ENCODE peak calls at places on chromosomes 3 and 15, in six cellular contexts. C, S, E, Y, N and R are unnamed samples.

GRCh38 chr3:101300073-101300472 is 20.3 kb downstream of the IMPG2 start:
- DNase-seq in S (no peak), N (no peak), C (no peak), Y (no peak), E (peak), R (no peak)

GRCh38 chr15:42392309-42393024 is 33.2 kb downstream of the CAPN3 start:
- DNase-seq in S (no peak), C (no peak), E (no peak), N (no peak), Y (no peak), R (peak)

GRCh38 chr15:39591141-39591895 is 10.4 kb downstream of the THBS1 start:
- DNase-seq in S (no peak), Y (no peak), E (no peak), C (no peak), N (no peak), R (peak)

GRCh38 chr3:42491876-42492507 is 10.5 kb upstream of the VIPR1 start:
- DNase-seq in N (no peak), C (peak), E (peak), S (no peak), Y (no peak), R (no peak)

GRCh38 chr3:20657566-20657965 is 471.6 kb upstream of the SGO1 start:
- DNase-seq in E (no peak), C (no peak), Y (no peak), S (no peak), N (no peak), R (no peak)

GRCh38 chr15:92097473-92098178 is 244.1 kb downstream of the SLCO3A1 start:
- DNase-seq in E (no peak), N (peak), Y (no peak), C (no peak), S (peak), R (peak)

GRCh38 chr3:98022978-98023820 is 11.9 kb downstream of the GABRR3 start:
- DNase-seq in Y (peak), S (peak), N (peak), C (peak), E (peak), R (peak)

GRCh38 chr15:90227336-90227735 is 6.4 kb downstream of the CIB1 start:
- DNase-seq in Y (no peak), C (no peak), S (no peak), E (no peak), N (no peak), R (no peak)

GRCh38 chr3:135784557-135784956 is 181.0 kb upstream of the PPP2R3A start:
- DNase-seq in E (no peak), N (no peak), C (no peak), S (no peak), Y (no peak), R (no peak)

GRCh38 chr3:128328546-128329458 is 137.9 kb downstream of the DNAJB8 start:
- DNase-seq in N (no peak), Y (no peak), E (peak), S (no peak), C (no peak), R (no peak)

GRCh38 chr3:72345237-72345878 is 502.9 kb downstream of the SHQ1 start:
- DNase-seq in C (no peak), S (no peak), E (no peak), N (no peak), Y (no peak), R (no peak)

GRCh38 chr15:79007066-79007465 is 62.2 kb upstream of the CTSH start:
- DNase-seq in N (peak), Y (peak), C (no peak), S (peak), E (no peak), R (peak)

GRCh38 chr15:69794643-69795461 is 302.9 kb downstream of the TLE3 start:
- DNase-seq in E (peak), Y (no peak), S (peak), N (peak), C (peak), R (no peak)

GRCh38 chr3:187382609-187383151 is 14.5 kb downstream of the RTP4 start:
- DNase-seq in N (no peak), C (no peak), S (no peak), E (no peak), Y (no peak), R (no peak)

GRCh38 chr3:190644766-190645165 is 130.9 kb downstream of the IL1RAP start:
- DNase-seq in Y (no peak), N (no peak), E (no peak), C (no peak), S (no peak), R (no peak)

GRCh38 chr3:188320757-188321156 is 166.8 kb downstream of the LPP start:
- DNase-seq in Y (no peak), C (no peak), S (no peak), E (no peak), N (peak), R (no peak)

GRCh38 chr3:13577181-13578121 is 28.5 kb downstream of the FBLN2 start:
- DNase-seq in Y (no peak), C (no peak), E (no peak), N (no peak), S (no peak), R (no peak)

GRCh38 chr15:41647269-41647668 is 12.9 kb upstream of the MGA start:
- DNase-seq in N (no peak), Y (no peak), C (no peak), S (no peak), E (no peak), R (no peak)

GRCh38 chr15:39456582-39457330 is 124.1 kb upstream of the THBS1 start:
- DNase-seq in Y (no peak), C (no peak), S (no peak), N (no peak), E (no peak), R (no peak)

GRCh38 chr3:71896751-71897150 is 111.8 kb upstream of the PROK2 start:
- DNase-seq in E (no peak), C (no peak), S (no peak), N (no peak), Y (no peak), R (no peak)

GRCh38 chr3:4741404-4742307 is 237.6 kb upstream of the BHLHE40 start:
- DNase-seq in N (peak), C (peak), E (peak), Y (no peak), S (peak), R (peak)

GRCh38 chr15:28935316-28935715 is 49.5 kb downstream of the APBA2 start:
- DNase-seq in E (peak), N (no peak), Y (no peak), C (no peak), S (no peak), R (no peak)

GRCh38 chr15:47384316-47384715 is 333.0 kb upstream of the SEMA6D start:
- DNase-seq in S (peak), Y (peak), N (no peak), C (no peak), E (no peak), R (no peak)

GRCh38 chr3:58084166-58084565 is 75.9 kb downstream of the FLNB start:
- DNase-seq in Y (no peak), E (no peak), N (no peak), S (no peak), C (no peak), R (no peak)

GRCh38 chr15:92273732-92274131 is 119.9 kb upstream of the ST8SIA2 start:
- DNase-seq in N (no peak), Y (no peak), C (no peak), E (no peak), S (no peak), R (no peak)

GRCh38 chr3:140972833-140973232 is 31.2 kb downstream of the SLC25A36 start:
- DNase-seq in C (no peak), N (no peak), E (no peak), Y (no peak), S (no peak), R (no peak)

GRCh38 chr3:18429021-18429745 is 4.0 kb upstream of the SATB1 start:
- DNase-seq in C (no peak), E (no peak), Y (no peak), N (no peak), S (no peak), R (no peak)

GRCh38 chr15:69457304-69458280 is 5.0 kb downstream of the RPLP1 start:
- DNase-seq in S (no peak), C (no peak), N (no peak), E (no peak), Y (no peak), R (no peak)

GRCh38 chr3:16559664-16560365 is 45.4 kb downstream of the DAZL start:
- DNase-seq in E (no peak), S (no peak), N (no peak), C (no peak), Y (no peak), R (no peak)

GRCh38 chr3:135215516-135215915 is 420.5 kb downstream of the EPHB1 start:
- DNase-seq in E (no peak), Y (no peak), S (no peak), N (no peak), C (no peak), R (no peak)

GRCh38 chr3:12175137-12175593 is 16.5 kb upstream of the TIMP4 start:
- DNase-seq in E (no peak), Y (no peak), N (no peak), S (no peak), C (no peak), R (no peak)

GRCh38 chr3:135310317-135310716 is 515.3 kb downstream of the EPHB1 start:
- DNase-seq in S (no peak), E (no peak), N (no peak), Y (no peak), C (no peak), R (no peak)

GRCh38 chr3:13202744-13203397 is 129.6 kb upstream of the IQSEC1 start:
- DNase-seq in N (no peak), C (no peak), Y (no peak), S (no peak), E (no peak), R (no peak)

GRCh38 chr3:128151758-128152274 is 1.5 kb upstream of the EEFSEC start:
- DNase-seq in S (no peak), E (no peak), Y (no peak), C (no peak), N (no peak), R (no peak)

GRCh38 chr3:70249509-70250160 is 62.8 kb downstream of the MDFIC2 start:
- DNase-seq in N (no peak), E (no peak), S (no peak), Y (no peak), C (no peak), R (no peak)

GRCh38 chr3:53493997-53494791 is at the start of gene CACNA1D:
- DNase-seq in N (peak), E (no peak), S (peak), Y (peak), C (peak), R (peak)
- H3K27ac ChIP-seq in N (peak), E (peak), S (peak), Y (no peak), C (peak), R (peak)

DNA sequence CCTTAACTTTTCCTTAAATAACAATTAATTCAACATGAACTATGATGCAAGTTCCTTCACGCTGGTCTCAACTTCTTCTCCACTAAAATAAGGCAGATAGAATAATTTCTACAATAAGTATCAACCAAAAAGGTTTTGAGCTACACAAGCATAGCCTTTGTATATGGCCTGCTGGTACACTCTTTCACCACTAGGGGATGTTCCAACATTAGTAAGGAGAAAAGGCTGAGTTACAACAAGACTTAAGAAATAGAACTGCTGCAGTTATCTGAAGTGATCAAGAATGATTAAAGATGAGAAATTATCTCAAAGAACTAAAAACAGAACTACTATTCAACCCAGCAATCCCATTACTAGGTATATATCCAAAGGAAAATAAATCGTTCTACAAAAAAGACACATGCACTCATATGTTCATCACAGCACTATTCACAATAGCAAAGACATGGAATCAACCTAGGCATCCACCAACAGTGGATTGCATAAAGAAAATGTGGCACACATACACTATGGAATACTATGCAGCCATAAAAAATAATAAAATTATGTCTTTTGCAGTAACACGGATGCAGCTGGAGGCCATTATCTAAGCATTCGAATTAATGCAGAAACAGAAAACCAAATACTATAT is 14.4 kb downstream of the ATP13A3 start:
- DNase-seq in N (peak), Y (no peak), S (peak), E (no peak), C (no peak), R (no peak)
- TF ChIP-seq POLR2A in N (no peak), Y (no peak), S (no peak), E (no peak), C (no peak), R (no peak)

GRCh38 chr3:184770541-184770940 is 41.4 kb upstream of the VPS8 start:
- DNase-seq in C (no peak), N (no peak), S (no peak), E (no peak), Y (no peak), R (no peak)
- TF ChIP-seq CTCF in C (no peak), N (no peak), S (no peak), E (no peak), Y (no peak), R (no peak)

GRCh38 chr3:124793054-124793740 is 62.9 kb downstream of the UMPS start:
- DNase-seq in N (no peak), S (no peak), C (no peak), Y (no peak), E (no peak), R (no peak)

GRCh38 chr3:124791639-124792111 is 61.4 kb downstream of the UMPS start:
- DNase-seq in E (peak), Y (no peak), C (no peak), N (no peak), S (peak), R (peak)

GRCh38 chr3:124788254-124788745 is 58.0 kb downstream of the UMPS start:
- DNase-seq in S (no peak), E (no peak), N (no peak), Y (no peak), C (no peak), R (no peak)

GRCh38 chr3:124792341-124793034 is 62.2 kb downstream of the UMPS start:
- DNase-seq in E (no peak), C (no peak), S (no peak), Y (no peak), N (no peak), R (no peak)

GRCh38 chr3:124791142-124791541 is 60.9 kb downstream of the UMPS start:
- DNase-seq in E (no peak), Y (no peak), N (no peak), S (no peak), C (no peak), R (no peak)
- H3K27ac ChIP-seq in E (peak), Y (no peak), N (no peak), S (no peak), C (peak), R (peak)

GRCh38 chr15:55196458-55197361 is at the start of gene RSL24D1:
- DNase-seq in S (peak), E (peak), N (peak), Y (peak), C (peak), R (peak)
- TF ChIP-seq POLR2A in S (peak), E (peak), N (no peak), Y (peak), C (peak), R (peak)

GRCh38 chr15:80979538-80980200 is 9.9 kb downstream of the MESD start:
- DNase-seq in S (no peak), Y (no peak), E (no peak), C (no peak), N (no peak), R (no peak)

GRCh38 chr15:80978685-80979084 is 10.9 kb downstream of the MESD start:
- DNase-seq in N (no peak), E (no peak), S (peak), Y (no peak), C (no peak), R (no peak)

GRCh38 chr15:80984856-80985255 is 4.8 kb downstream of the MESD start:
- DNase-seq in Y (no peak), C (no peak), E (no peak), S (peak), N (no peak), R (peak)

GRCh38 chr15:80982839-80983238 is 6.8 kb downstream of the MESD start:
- DNase-seq in E (no peak), C (no peak), N (no peak), S (no peak), Y (no peak), R (no peak)

GRCh38 chr15:80982205-80982604 is 7.4 kb downstream of the MESD start:
- DNase-seq in C (no peak), S (no peak), E (no peak), N (no peak), Y (no peak), R (no peak)
- TF ChIP-seq CTCF in C (no peak), S (no peak), E (no peak), N (no peak), Y (no peak), R (no peak)

DNA sequence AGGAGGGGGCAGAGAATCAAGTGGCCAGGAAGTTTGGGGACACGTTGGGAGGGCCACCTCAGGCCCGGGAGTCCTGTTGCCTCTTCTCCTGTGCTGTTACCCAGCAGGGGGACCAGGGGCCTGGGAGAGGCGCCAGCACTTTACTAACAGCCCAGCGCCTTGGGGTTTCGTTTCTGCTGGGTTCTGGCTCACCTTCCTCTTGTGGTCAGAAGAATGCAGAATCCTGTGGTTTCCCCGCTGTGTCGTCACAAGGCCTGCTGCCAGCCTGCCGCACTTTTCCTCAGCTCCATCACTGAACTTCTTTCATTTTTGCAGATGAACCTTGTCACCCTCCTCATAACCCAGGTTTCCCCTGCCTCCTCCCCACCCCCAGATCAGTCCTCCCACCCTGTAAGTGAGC is 67.7 kb downstream of the SLC30A4 start:
- DNase-seq in N (peak), E (peak), Y (no peak), C (peak), S (peak), R (peak)
- H3K27ac ChIP-seq in N (no peak), E (peak), Y (no peak), C (peak), S (no peak), R (peak)

GRCh38 chr15:66700802-66701421 is 1.1 kb upstream of the SMAD6 start:
- DNase-seq in Y (peak), N (peak), S (peak), E (peak), C (peak), R (peak)

GRCh38 chr15:66702770-66703539 is 919 bp downstream of the SMAD6 start:
- DNase-seq in S (peak), E (no peak), C (no peak), N (no peak), Y (no peak), R (peak)

GRCh38 chr15:66702035-66702769 is at the start of gene SMAD6:
- DNase-seq in C (peak), S (peak), N (peak), E (peak), Y (peak), R (peak)

GRCh38 chr15:66700412-66700801 is 1.6 kb upstream of the SMAD6 start:
- DNase-seq in Y (no peak), S (no peak), E (no peak), C (no peak), N (no peak), R (no peak)

GRCh38 chr15:66701422-66702034 is 508 bp upstream of the SMAD6 start:
- DNase-seq in E (peak), Y (no peak), S (peak), N (peak), C (peak), R (peak)
- TF ChIP-seq POLR2A in E (no peak), Y (no peak), S (no peak), N (no peak), C (no peak), R (no peak)